ENCODE peak calls at places on chromosomes 6 and 20, in seven cellular contexts. One of them, this sample, is unnamed.

GRCh38 chr20:46699651-46700359 is 9.6 kb upstream of the SLC2A10 start:
- DNase-seq in neural crest cell: no peak
- DNase-seq in stimulated activated CD4-positive, alpha-beta T cell treated with anti-CD3 and anti-CD28 coated beads, Interleukin-12 subunit alpha, Interleukin-12 subunit beta, amount 100 ng/mL, for 4 hours: no peak
- DNase-seq in RCC 7860: no peak
- DNase-seq in psoas muscle: no peak
- DNase-seq in HFFc6: peak
- DNase-seq in RKO: peak
- DNase-seq in this sample: peak

GRCh38 chr6:76230711-76231110 is 158.2 kb upstream of the IMPG1 start:
- DNase-seq in RCC 7860: no peak
- DNase-seq in RKO: peak
- DNase-seq in psoas muscle: no peak
- DNase-seq in HFFc6: no peak
- DNase-seq in stimulated activated CD4-positive, alpha-beta T cell treated with anti-CD3 and anti-CD28 coated beads, Interleukin-12 subunit alpha, Interleukin-12 subunit beta, amount 100 ng/mL, for 4 hours: no peak
- DNase-seq in neural crest cell: no peak
- DNase-seq in this sample: no peak

GRCh38 chr6:32046450-32047083 is 8.4 kb downstream of the CYP21A2 start:
- DNase-seq in HFFc6: no peak
- DNase-seq in neural crest cell: no peak
- DNase-seq in psoas muscle: peak
- DNase-seq in RCC 7860: no peak
- DNase-seq in RKO: no peak
- DNase-seq in stimulated activated CD4-positive, alpha-beta T cell treated with anti-CD3 and anti-CD28 coated beads, Interleukin-12 subunit alpha, Interleukin-12 subunit beta, amount 100 ng/mL, for 4 hours: no peak
- DNase-seq in this sample: peak

GRCh38 chr6:169220068-169220964 is 33.3 kb downstream of the THBS2 start:
- DNase-seq in psoas muscle: no peak
- DNase-seq in neural crest cell: no peak
- DNase-seq in stimulated activated CD4-positive, alpha-beta T cell treated with anti-CD3 and anti-CD28 coated beads, Interleukin-12 subunit alpha, Interleukin-12 subunit beta, amount 100 ng/mL, for 4 hours: no peak
- DNase-seq in HFFc6: no peak
- DNase-seq in RKO: no peak
- DNase-seq in RCC 7860: no peak
- DNase-seq in this sample: no peak

GRCh38 chr6:75149253-75149652 is 56.6 kb downstream of the COL12A1 start:
- DNase-seq in stimulated activated CD4-positive, alpha-beta T cell treated with anti-CD3 and anti-CD28 coated beads, Interleukin-12 subunit alpha, Interleukin-12 subunit beta, amount 100 ng/mL, for 4 hours: no peak
- DNase-seq in HFFc6: no peak
- DNase-seq in RKO: no peak
- DNase-seq in neural crest cell: no peak
- DNase-seq in psoas muscle: no peak
- DNase-seq in RCC 7860: no peak
- DNase-seq in this sample: no peak

GRCh38 chr6:4776493-4776966 is 326 bp downstream of the CDYL start:
- DNase-seq in RKO: peak
- DNase-seq in RCC 7860: peak
- DNase-seq in neural crest cell: peak
- DNase-seq in HFFc6: no peak
- DNase-seq in psoas muscle: peak
- DNase-seq in stimulated activated CD4-positive, alpha-beta T cell treated with anti-CD3 and anti-CD28 coated beads, Interleukin-12 subunit alpha, Interleukin-12 subunit beta, amount 100 ng/mL, for 4 hours: peak
- DNase-seq in this sample: no peak

GRCh38 chr20:33415948-33416347 is 14.6 kb upstream of the CDK5RAP1 start:
- DNase-seq in HFFc6: peak
- DNase-seq in stimulated activated CD4-positive, alpha-beta T cell treated with anti-CD3 and anti-CD28 coated beads, Interleukin-12 subunit alpha, Interleukin-12 subunit beta, amount 100 ng/mL, for 4 hours: no peak
- DNase-seq in neural crest cell: peak
- DNase-seq in psoas muscle: peak
- DNase-seq in RKO: peak
- DNase-seq in RCC 7860: no peak
- DNase-seq in this sample: peak

GRCh38 chr6:36418558-36418957 is 24.1 kb downstream of the PXT1 start:
- DNase-seq in RKO: no peak
- DNase-seq in psoas muscle: no peak
- DNase-seq in stimulated activated CD4-positive, alpha-beta T cell treated with anti-CD3 and anti-CD28 coated beads, Interleukin-12 subunit alpha, Interleukin-12 subunit beta, amount 100 ng/mL, for 4 hours: no peak
- DNase-seq in neural crest cell: no peak
- DNase-seq in RCC 7860: no peak
- DNase-seq in HFFc6: no peak
- DNase-seq in this sample: no peak

GRCh38 chr6:108735991-108736345 is 112.3 kb upstream of the ARMC2 start:
- DNase-seq in HFFc6: no peak
- DNase-seq in RCC 7860: no peak
- DNase-seq in neural crest cell: no peak
- DNase-seq in psoas muscle: no peak
- DNase-seq in RKO: no peak
- DNase-seq in stimulated activated CD4-positive, alpha-beta T cell treated with anti-CD3 and anti-CD28 coated beads, Interleukin-12 subunit alpha, Interleukin-12 subunit beta, amount 100 ng/mL, for 4 hours: no peak
- DNase-seq in this sample: no peak

GRCh38 chr6:112622036-112622435 is 274.9 kb downstream of the RFPL4B start:
- DNase-seq in neural crest cell: no peak
- DNase-seq in RCC 7860: no peak
- DNase-seq in RKO: no peak
- DNase-seq in stimulated activated CD4-positive, alpha-beta T cell treated with anti-CD3 and anti-CD28 coated beads, Interleukin-12 subunit alpha, Interleukin-12 subunit beta, amount 100 ng/mL, for 4 hours: no peak
- DNase-seq in psoas muscle: no peak
- DNase-seq in HFFc6: no peak
- DNase-seq in this sample: no peak

GRCh38 chr6:56375806-56376205 is 128.4 kb upstream of the COL21A1 start:
- DNase-seq in neural crest cell: no peak
- DNase-seq in psoas muscle: no peak
- DNase-seq in RCC 7860: no peak
- DNase-seq in RKO: no peak
- DNase-seq in stimulated activated CD4-positive, alpha-beta T cell treated with anti-CD3 and anti-CD28 coated beads, Interleukin-12 subunit alpha, Interleukin-12 subunit beta, amount 100 ng/mL, for 4 hours: no peak
- DNase-seq in HFFc6: no peak
- DNase-seq in this sample: no peak